ENCODE peak calls at places on chromosomes 3 and 15, in seven cellular contexts. One of them, this sample, is unnamed.
A peak's percentile ranks its signal among the peaks of the same experiment; 100 is the strongest.

GRCh38 chr3:177580437-177580836 is 383.2 kb upstream of the TBL1XR1 start:
- DNase-seq in AG04449: no peak
- DNase-seq in A549: no peak
- DNase-seq in epithelial cell of esophagus: peak; percentile 49
- DNase-seq in lower leg skin: no peak
- DNase-seq in HL-60: no peak
- DNase-seq in cardiac fibroblast: no peak
- DNase-seq in this sample: no peak

GRCh38 chr3:159911011-159911663 is 77.5 kb upstream of the IL12A start:
- DNase-seq in AG04449: no peak
- DNase-seq in A549: no peak
- DNase-seq in epithelial cell of esophagus: no peak
- DNase-seq in lower leg skin: no peak
- DNase-seq in HL-60: no peak
- DNase-seq in cardiac fibroblast: peak; percentile 58
- DNase-seq in this sample: no peak

GRCh38 chr15:89128320-89129122 is 40.3 kb downstream of the ABHD2 start:
- DNase-seq in AG04449: no peak
- DNase-seq in A549: no peak
- DNase-seq in epithelial cell of esophagus: no peak
- DNase-seq in lower leg skin: no peak
- DNase-seq in HL-60: peak; percentile 73
- DNase-seq in cardiac fibroblast: no peak
- DNase-seq in this sample: no peak

GRCh38 chr15:76465728-76466127 is 129.2 kb downstream of the ISL2 start:
- DNase-seq in AG04449: no peak
- DNase-seq in A549: no peak
- DNase-seq in epithelial cell of esophagus: no peak
- DNase-seq in lower leg skin: no peak
- DNase-seq in HL-60: no peak
- DNase-seq in cardiac fibroblast: no peak
- DNase-seq in this sample: no peak

GRCh38 chr15:40430271-40430805 is 10.4 kb upstream of the BAHD1 start:
- DNase-seq in AG04449: no peak
- DNase-seq in A549: peak; percentile 30
- DNase-seq in epithelial cell of esophagus: peak; percentile 37
- DNase-seq in lower leg skin: no peak
- DNase-seq in HL-60: no peak
- DNase-seq in cardiac fibroblast: peak; percentile 8
- DNase-seq in this sample: no peak

GRCh38 chr3:28125342-28125741 is 116.1 kb upstream of the CMC1 start:
- DNase-seq in AG04449: no peak
- DNase-seq in A549: no peak
- DNase-seq in epithelial cell of esophagus: no peak
- DNase-seq in lower leg skin: no peak
- DNase-seq in HL-60: no peak
- DNase-seq in cardiac fibroblast: no peak
- DNase-seq in this sample: no peak

GRCh38 chr15:84591815-84592214 is 9.0 kb upstream of the ZSCAN2 start:
- DNase-seq in AG04449: no peak
- DNase-seq in A549: no peak
- DNase-seq in epithelial cell of esophagus: no peak
- DNase-seq in lower leg skin: no peak
- DNase-seq in HL-60: no peak
- DNase-seq in cardiac fibroblast: no peak
- DNase-seq in this sample: no peak

GRCh38 chr3:52089691-52090090 is 33.3 kb upstream of the DUSP7 start:
- DNase-seq in AG04449: no peak
- DNase-seq in A549: no peak
- DNase-seq in epithelial cell of esophagus: no peak
- DNase-seq in lower leg skin: no peak
- DNase-seq in HL-60: no peak
- DNase-seq in cardiac fibroblast: no peak
- DNase-seq in this sample: no peak

GRCh38 chr15:50358805-50359204 is 3.8 kb upstream of the GABPB1 start:
- DNase-seq in AG04449: no peak
- DNase-seq in A549: peak; percentile 79
- DNase-seq in epithelial cell of esophagus: peak; percentile 54
- DNase-seq in lower leg skin: no peak
- DNase-seq in HL-60: peak; percentile 36
- DNase-seq in cardiac fibroblast: peak; percentile 64
- DNase-seq in this sample: no peak

GRCh38 chr3:2921903-2922302 is 188.3 kb downstream of the IL5RA start:
- DNase-seq in AG04449: no peak
- DNase-seq in A549: peak; percentile 24
- DNase-seq in epithelial cell of esophagus: peak; percentile 2
- DNase-seq in lower leg skin: no peak
- DNase-seq in HL-60: peak; percentile 5
- DNase-seq in cardiac fibroblast: peak; percentile 3
- DNase-seq in this sample: no peak

GRCh38 chr3:131216801-131217200 is 164.8 kb upstream of the NUDT16 start:
- DNase-seq in AG04449: no peak
- DNase-seq in A549: peak; percentile 36
- DNase-seq in epithelial cell of esophagus: peak; percentile 59
- DNase-seq in lower leg skin: no peak
- DNase-seq in HL-60: no peak
- DNase-seq in cardiac fibroblast: peak; percentile 87
- DNase-seq in this sample: peak; percentile 12

GRCh38 chr3:172038823-172039222 is 555 bp upstream of the FNDC3B start:
- DNase-seq in AG04449: no peak
- DNase-seq in A549: no peak
- DNase-seq in epithelial cell of esophagus: peak; percentile 51
- DNase-seq in lower leg skin: no peak
- DNase-seq in HL-60: peak; percentile 68
- DNase-seq in cardiac fibroblast: peak; percentile 68
- DNase-seq in this sample: no peak

GRCh38 chr3:134666466-134666865 is 15.6 kb upstream of the KY start:
- DNase-seq in AG04449: no peak
- DNase-seq in A549: no peak
- DNase-seq in epithelial cell of esophagus: peak; percentile 33
- DNase-seq in lower leg skin: no peak
- DNase-seq in HL-60: no peak
- DNase-seq in cardiac fibroblast: peak; percentile 73
- DNase-seq in this sample: no peak

GRCh38 chr3:32109256-32109655 is 2.8 kb downstream of the GPD1L start:
- DNase-seq in AG04449: no peak
- DNase-seq in A549: no peak
- DNase-seq in epithelial cell of esophagus: no peak
- DNase-seq in lower leg skin: peak; percentile 83
- DNase-seq in HL-60: no peak
- DNase-seq in cardiac fibroblast: peak; percentile 9
- DNase-seq in this sample: peak; percentile 88

GRCh38 chr15:65050270-65050669 is 5.1 kb downstream of the SLC51B start:
- DNase-seq in AG04449: no peak
- DNase-seq in A549: no peak
- DNase-seq in epithelial cell of esophagus: no peak
- DNase-seq in lower leg skin: no peak
- DNase-seq in HL-60: no peak
- DNase-seq in cardiac fibroblast: no peak
- DNase-seq in this sample: no peak

GRCh38 chr3:55175423-55175822 is 247.6 kb upstream of the LRTM1 start:
- DNase-seq in AG04449: no peak
- DNase-seq in A549: no peak
- DNase-seq in epithelial cell of esophagus: no peak
- DNase-seq in lower leg skin: no peak
- DNase-seq in HL-60: no peak
- DNase-seq in cardiac fibroblast: no peak
- DNase-seq in this sample: no peak

GRCh38 chr3:125069452-125069851 is 13.7 kb upstream of the HEG1 start:
- DNase-seq in AG04449: no peak
- DNase-seq in A549: no peak
- DNase-seq in epithelial cell of esophagus: no peak
- DNase-seq in lower leg skin: no peak
- DNase-seq in HL-60: no peak
- DNase-seq in cardiac fibroblast: no peak
- DNase-seq in this sample: no peak

GRCh38 chr15:52348056-52348745 is 52.6 kb upstream of the MYO5C start:
- DNase-seq in AG04449: no peak
- DNase-seq in A549: no peak
- DNase-seq in epithelial cell of esophagus: no peak
- DNase-seq in lower leg skin: no peak
- DNase-seq in HL-60: no peak
- DNase-seq in cardiac fibroblast: peak; percentile 19
- DNase-seq in this sample: no peak

GRCh38 chr15:89500397-89501270 is 4.3 kb upstream of the RHCG start:
- DNase-seq in AG04449: no peak
- DNase-seq in A549: no peak
- DNase-seq in epithelial cell of esophagus: peak; percentile 51
- DNase-seq in lower leg skin: no peak
- DNase-seq in HL-60: no peak
- DNase-seq in cardiac fibroblast: no peak
- DNase-seq in this sample: no peak

GRCh38 chr3:171200052-171201029 is 173.8 kb upstream of the SLC2A2 start:
- DNase-seq in AG04449: no peak
- DNase-seq in A549: no peak
- DNase-seq in epithelial cell of esophagus: no peak
- DNase-seq in lower leg skin: no peak
- DNase-seq in HL-60: peak; percentile 30
- DNase-seq in cardiac fibroblast: no peak
- DNase-seq in this sample: no peak

GRCh38 chr3:146160233-146160963 is 586 bp downstream of the PLOD2 start:
- DNase-seq in AG04449: no peak
- DNase-seq in A549: peak; percentile 85
- DNase-seq in epithelial cell of esophagus: peak; percentile 84
- DNase-seq in lower leg skin: peak; percentile 57
- DNase-seq in HL-60: no peak
- DNase-seq in cardiac fibroblast: peak; percentile 87
- DNase-seq in this sample: peak; percentile 57

GRCh38 chr3:126357299-126358037 is at the start of gene KLF15:
- DNase-seq in AG04449: no peak
- DNase-seq in A549: peak; percentile 59
- DNase-seq in epithelial cell of esophagus: peak; percentile 85
- DNase-seq in lower leg skin: peak; percentile 84
- DNase-seq in HL-60: peak; percentile 49
- DNase-seq in cardiac fibroblast: peak; percentile 73
- DNase-seq in this sample: no peak
- H3K4me3 ChIP-seq in AG04449: peak within 1 kb of the TSS; percentile 67
- H3K4me3 ChIP-seq in A549: peak within 1 kb of the TSS; percentile 75
- H3K4me3 ChIP-seq in epithelial cell of esophagus: peak within 1 kb of the TSS; percentile 52
- H3K4me3 ChIP-seq in lower leg skin: peak within 1 kb of the TSS; percentile 51
- H3K4me3 ChIP-seq in HL-60: peak within 1 kb of the TSS; percentile 51
- H3K4me3 ChIP-seq in cardiac fibroblast: peak within 1 kb of the TSS; percentile 59
- H3K4me3 ChIP-seq in this sample: peak within 1 kb of the TSS; percentile 96

GRCh38 chr15:29935296-29936020 is 113.2 kb upstream of the TJP1 start:
- DNase-seq in AG04449: no peak
- DNase-seq in A549: peak; percentile 51
- DNase-seq in epithelial cell of esophagus: peak; percentile 29
- DNase-seq in lower leg skin: no peak
- DNase-seq in HL-60: no peak
- DNase-seq in cardiac fibroblast: no peak
- DNase-seq in this sample: no peak
- TF ChIP-seq CTCF in AG04449: no peak
- TF ChIP-seq CTCF in A549: peak; percentile 26
- TF ChIP-seq CTCF in epithelial cell of esophagus: no peak
- TF ChIP-seq CTCF in lower leg skin: no peak
- TF ChIP-seq CTCF in HL-60: no peak
- TF ChIP-seq CTCF in cardiac fibroblast: peak; percentile 12
- TF ChIP-seq CTCF in this sample: no peak

GRCh38 chr15:87121357-87121756 is 1041.7 kb downstream of the AGBL1 start:
- DNase-seq in AG04449: no peak
- DNase-seq in A549: peak; percentile 4
- DNase-seq in epithelial cell of esophagus: peak; percentile 68
- DNase-seq in lower leg skin: no peak
- DNase-seq in HL-60: no peak
- DNase-seq in cardiac fibroblast: peak; percentile 56
- DNase-seq in this sample: no peak

GRCh38 chr15:87123676-87124382 is 1044.2 kb downstream of the AGBL1 start:
- DNase-seq in AG04449: no peak
- DNase-seq in A549: no peak
- DNase-seq in epithelial cell of esophagus: no peak
- DNase-seq in lower leg skin: no peak
- DNase-seq in HL-60: no peak
- DNase-seq in cardiac fibroblast: no peak
- DNase-seq in this sample: no peak

GRCh38 chr15:87120555-87120954 is 1040.9 kb downstream of the AGBL1 start:
- DNase-seq in AG04449: no peak
- DNase-seq in A549: no peak
- DNase-seq in epithelial cell of esophagus: no peak
- DNase-seq in lower leg skin: no peak
- DNase-seq in HL-60: no peak
- DNase-seq in cardiac fibroblast: no peak
- DNase-seq in this sample: no peak

GRCh38 chr15:87115795-87116194 is 1036.1 kb downstream of the AGBL1 start:
- DNase-seq in AG04449: no peak
- DNase-seq in A549: no peak
- DNase-seq in epithelial cell of esophagus: no peak
- DNase-seq in lower leg skin: no peak
- DNase-seq in HL-60: no peak
- DNase-seq in cardiac fibroblast: no peak
- DNase-seq in this sample: no peak

DNA sequence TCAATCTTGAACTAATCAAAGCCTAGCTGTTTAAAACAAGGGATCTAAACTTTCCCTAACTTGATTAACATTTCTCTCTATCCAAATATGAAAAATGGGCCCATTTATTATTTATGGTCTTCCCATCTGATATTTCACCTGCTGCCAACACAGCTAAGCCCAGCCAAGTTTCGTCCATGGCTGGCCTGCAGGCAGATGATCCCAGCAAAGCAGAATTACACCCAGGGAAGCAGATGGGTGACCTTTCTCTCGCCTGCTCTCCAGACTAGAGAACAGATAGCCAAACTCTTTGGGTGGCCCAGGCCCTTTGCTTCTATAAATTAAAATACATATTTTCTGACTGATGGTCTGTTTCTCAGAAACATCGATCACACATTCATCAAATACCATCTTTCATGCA is 1038.8 kb downstream of the AGBL1 start:
- DNase-seq in AG04449: no peak
- DNase-seq in A549: no peak
- DNase-seq in epithelial cell of esophagus: no peak
- DNase-seq in lower leg skin: no peak
- DNase-seq in HL-60: no peak
- DNase-seq in cardiac fibroblast: no peak
- DNase-seq in this sample: no peak
- H3K4me3 ChIP-seq in AG04449: no peak overlapping the region
- H3K4me3 ChIP-seq in A549: no peak overlapping the region
- H3K4me3 ChIP-seq in epithelial cell of esophagus: no peak overlapping the region
- H3K4me3 ChIP-seq in lower leg skin: no peak overlapping the region
- H3K4me3 ChIP-seq in HL-60: no peak overlapping the region
- H3K4me3 ChIP-seq in cardiac fibroblast: no peak overlapping the region
- H3K4me3 ChIP-seq in this sample: no peak overlapping the region

DNA sequence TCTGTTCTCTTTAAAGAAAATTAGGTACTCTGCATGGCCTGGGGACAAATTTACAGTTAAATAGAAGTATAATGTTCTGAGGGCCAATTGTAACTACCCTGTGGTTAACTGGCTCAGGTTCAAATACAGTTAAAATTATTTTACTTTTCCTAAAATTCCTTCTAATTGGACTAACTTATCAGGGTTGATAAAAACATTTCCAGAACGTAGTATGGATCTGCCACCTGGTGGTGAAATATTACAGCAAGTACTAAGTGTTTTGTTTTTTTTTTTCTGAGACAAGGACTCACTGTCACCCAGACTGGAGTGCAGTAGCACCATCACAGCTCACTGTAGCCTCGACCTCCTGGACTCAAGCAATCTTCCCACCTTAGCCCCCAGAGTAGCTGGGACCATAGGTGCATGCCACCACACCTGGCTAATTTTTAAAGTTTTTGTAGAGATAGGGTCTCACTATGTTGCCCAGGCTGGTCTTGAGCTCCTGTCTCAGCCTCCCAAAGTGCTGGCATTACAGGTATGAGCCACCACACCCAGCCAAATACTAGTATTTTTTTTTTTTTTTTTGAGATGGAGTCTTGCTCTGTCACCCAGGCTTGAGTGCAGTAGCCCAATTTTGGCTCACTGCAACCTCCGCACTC is 29.2 kb downstream of the NEO1 start:
- DNase-seq in AG04449: no peak
- DNase-seq in A549: peak; percentile 73
- DNase-seq in epithelial cell of esophagus: peak; percentile 68
- DNase-seq in lower leg skin: peak; percentile 27
- DNase-seq in HL-60: peak; percentile 6
- DNase-seq in cardiac fibroblast: peak; percentile 78
- DNase-seq in this sample: no peak
- TF ChIP-seq CTCF in AG04449: peak; percentile 42
- TF ChIP-seq CTCF in A549: peak; percentile 92
- TF ChIP-seq CTCF in epithelial cell of esophagus: peak; percentile 68
- TF ChIP-seq CTCF in lower leg skin: no peak
- TF ChIP-seq CTCF in HL-60: peak; percentile 8
- TF ChIP-seq CTCF in cardiac fibroblast: peak; percentile 60
- TF ChIP-seq CTCF in this sample: peak; percentile 81